ENCODE peak calls at places on chromosomes 4 and X, in six cellular contexts. One of them, this sample, is unnamed.

GRCh38 chr4:19736968-19737756 is 514.5 kb upstream of the SLIT2 start:
- DNase-seq in pancreas: no peak
- DNase-seq in right atrium auricular region: no peak
- DNase-seq in Peyer's patch: no peak
- DNase-seq in suprapubic skin: no peak
- DNase-seq in sigmoid colon: no peak
- DNase-seq in this sample: no peak

GRCh38 chrX:71111141-71111843 is at the start of gene IL2RG:
- DNase-seq in pancreas: no peak
- DNase-seq in right atrium auricular region: no peak
- DNase-seq in Peyer's patch: peak; percentile 85
- DNase-seq in suprapubic skin: no peak
- DNase-seq in sigmoid colon: no peak
- DNase-seq in this sample: peak; percentile 72

GRCh38 chrX:13717697-13718483 is 16.5 kb downstream of the TRAPPC2 start:
- DNase-seq in pancreas: no peak
- DNase-seq in right atrium auricular region: no peak
- DNase-seq in Peyer's patch: no peak
- DNase-seq in suprapubic skin: no peak
- DNase-seq in sigmoid colon: peak; percentile 73
- DNase-seq in this sample: no peak

GRCh38 chrX:22666441-22666840 is 333.3 kb upstream of the DDX53 start:
- DNase-seq in pancreas: no peak
- DNase-seq in right atrium auricular region: no peak
- DNase-seq in Peyer's patch: no peak
- DNase-seq in suprapubic skin: no peak
- DNase-seq in sigmoid colon: no peak
- DNase-seq in this sample: no peak

GRCh38 chrX:102126863-102127262 is 1.4 kb downstream of the TCEAL2 start:
- DNase-seq in pancreas: no peak
- DNase-seq in right atrium auricular region: no peak
- DNase-seq in Peyer's patch: no peak
- DNase-seq in suprapubic skin: no peak
- DNase-seq in sigmoid colon: no peak
- DNase-seq in this sample: no peak

GRCh38 chr4:86720508-86721068 is 126.5 kb downstream of the PTPN13 start:
- DNase-seq in pancreas: no peak
- DNase-seq in right atrium auricular region: no peak
- DNase-seq in Peyer's patch: no peak
- DNase-seq in suprapubic skin: no peak
- DNase-seq in sigmoid colon: no peak
- DNase-seq in this sample: no peak

GRCh38 chr4:83082777-83083176 is 31.8 kb downstream of the PLAC8 start:
- DNase-seq in pancreas: no peak
- DNase-seq in right atrium auricular region: no peak
- DNase-seq in Peyer's patch: no peak
- DNase-seq in suprapubic skin: no peak
- DNase-seq in sigmoid colon: no peak
- DNase-seq in this sample: no peak

GRCh38 chr4:153267013-153267412 is 62.8 kb downstream of the TRIM2 start:
- DNase-seq in pancreas: peak; percentile 26
- DNase-seq in right atrium auricular region: no peak
- DNase-seq in Peyer's patch: no peak
- DNase-seq in suprapubic skin: no peak
- DNase-seq in sigmoid colon: no peak
- DNase-seq in this sample: no peak

GRCh38 chr4:105895609-105896460 is 564 bp downstream of the NPNT start:
- DNase-seq in pancreas: peak; percentile 60
- DNase-seq in right atrium auricular region: no peak
- DNase-seq in Peyer's patch: no peak
- DNase-seq in suprapubic skin: peak; percentile 62
- DNase-seq in sigmoid colon: no peak
- DNase-seq in this sample: peak; percentile 52
- H3K27me3 ChIP-seq in pancreas: no peaks in the 10 kb centered on the region
- H3K27me3 ChIP-seq in right atrium auricular region: no peaks in the 10 kb centered on the region
- H3K27me3 ChIP-seq in Peyer's patch: no peaks in the 10 kb centered on the region
- H3K27me3 ChIP-seq in suprapubic skin: peaks cover 13% of the 10 kb centered on the region
- H3K27me3 ChIP-seq in sigmoid colon: peaks cover 19% of the 10 kb centered on the region
- H3K27me3 ChIP-seq in this sample: peaks cover 19% of the 10 kb centered on the region

DNA sequence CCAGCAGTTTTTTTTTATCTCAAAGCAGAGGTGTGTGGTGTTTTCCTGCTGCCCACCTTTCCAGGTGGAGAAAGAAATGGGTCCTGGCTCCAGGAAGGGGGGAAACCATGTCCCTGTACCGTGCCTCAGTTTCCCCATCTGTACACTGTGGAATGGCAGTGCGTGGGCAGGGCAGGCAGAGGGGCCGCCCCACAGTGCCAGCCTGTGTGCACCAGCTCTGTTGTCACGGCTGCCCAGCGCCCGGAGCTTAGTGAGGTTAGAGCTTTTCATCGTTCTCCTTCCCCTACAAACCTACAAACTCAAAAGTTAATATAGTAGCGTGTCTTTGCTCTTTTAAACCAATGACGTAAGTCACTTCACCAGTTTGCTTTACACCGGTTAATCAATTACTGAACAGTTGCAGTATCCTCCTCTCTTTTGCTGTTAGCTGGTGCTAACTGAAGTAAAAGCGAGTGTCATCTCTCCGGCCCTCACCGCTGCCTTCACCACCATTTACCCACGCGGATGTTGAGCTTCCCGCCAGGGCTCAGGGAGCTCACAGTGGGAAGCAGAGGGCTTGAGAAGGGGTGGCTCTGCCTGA is 114.8 kb upstream of the ADRA2C start:
- DNase-seq in pancreas: no peak
- DNase-seq in right atrium auricular region: no peak
- DNase-seq in Peyer's patch: no peak
- DNase-seq in suprapubic skin: no peak
- DNase-seq in sigmoid colon: no peak
- DNase-seq in this sample: no peak
- H3K27me3 ChIP-seq in pancreas: no peaks in the 10 kb centered on the region
- H3K27me3 ChIP-seq in right atrium auricular region: no peaks in the 10 kb centered on the region
- H3K27me3 ChIP-seq in Peyer's patch: no peaks in the 10 kb centered on the region
- H3K27me3 ChIP-seq in suprapubic skin: peaks cover 86% of the 10 kb centered on the region
- H3K27me3 ChIP-seq in sigmoid colon: peaks cover 21% of the 10 kb centered on the region
- H3K27me3 ChIP-seq in this sample: peaks cover 16% of the 10 kb centered on the region

DNA sequence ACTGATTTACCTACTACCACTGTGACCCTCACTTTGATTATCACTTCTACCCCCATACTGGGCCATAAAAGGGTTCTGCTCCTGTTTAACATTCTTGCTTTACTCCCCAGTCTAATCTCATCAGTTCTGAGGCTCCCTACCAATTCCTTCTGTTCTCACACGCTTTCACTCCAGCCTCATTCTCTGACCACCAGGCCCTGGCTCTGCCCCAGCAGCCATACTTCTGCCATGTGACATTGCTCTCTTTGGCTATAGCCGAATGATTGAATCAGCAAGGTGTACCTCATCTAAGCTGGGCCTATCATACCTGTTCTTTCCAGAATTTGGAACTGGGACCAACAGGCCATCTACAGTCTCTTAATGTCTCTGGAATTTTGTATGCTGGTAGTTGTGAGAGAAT is 14.4 kb upstream of the ELF2 start:
- DNase-seq in pancreas: no peak
- DNase-seq in right atrium auricular region: no peak
- DNase-seq in Peyer's patch: no peak
- DNase-seq in suprapubic skin: no peak
- DNase-seq in sigmoid colon: no peak
- DNase-seq in this sample: no peak
- H3K27me3 ChIP-seq in pancreas: no peaks in the 10 kb centered on the region
- H3K27me3 ChIP-seq in right atrium auricular region: no peaks in the 10 kb centered on the region
- H3K27me3 ChIP-seq in Peyer's patch: no peaks in the 10 kb centered on the region
- H3K27me3 ChIP-seq in suprapubic skin: no peaks in the 10 kb centered on the region
- H3K27me3 ChIP-seq in sigmoid colon: no peaks in the 10 kb centered on the region
- H3K27me3 ChIP-seq in this sample: no peaks in the 10 kb centered on the region

GRCh38 chr4:8879574-8879973 is 7.9 kb upstream of the HMX1 start:
- DNase-seq in pancreas: no peak
- DNase-seq in right atrium auricular region: no peak
- DNase-seq in Peyer's patch: no peak
- DNase-seq in suprapubic skin: no peak
- DNase-seq in sigmoid colon: no peak
- DNase-seq in this sample: no peak

GRCh38 chr4:8880851-8881250 is 9.2 kb upstream of the HMX1 start:
- DNase-seq in pancreas: no peak
- DNase-seq in right atrium auricular region: no peak
- DNase-seq in Peyer's patch: no peak
- DNase-seq in suprapubic skin: no peak
- DNase-seq in sigmoid colon: no peak
- DNase-seq in this sample: no peak

GRCh38 chr4:8874896-8875680 is 3.4 kb upstream of the HMX1 start:
- DNase-seq in pancreas: no peak
- DNase-seq in right atrium auricular region: no peak
- DNase-seq in Peyer's patch: no peak
- DNase-seq in suprapubic skin: no peak
- DNase-seq in sigmoid colon: no peak
- DNase-seq in this sample: no peak

GRCh38 chr4:8876982-8877779 is 5.5 kb upstream of the HMX1 start:
- DNase-seq in pancreas: no peak
- DNase-seq in right atrium auricular region: no peak
- DNase-seq in Peyer's patch: no peak
- DNase-seq in suprapubic skin: no peak
- DNase-seq in sigmoid colon: no peak
- DNase-seq in this sample: no peak

GRCh38 chr4:8877780-8878040 is 6.1 kb upstream of the HMX1 start:
- DNase-seq in pancreas: no peak
- DNase-seq in right atrium auricular region: no peak
- DNase-seq in Peyer's patch: no peak
- DNase-seq in suprapubic skin: no peak
- DNase-seq in sigmoid colon: no peak
- DNase-seq in this sample: no peak
- H3K27me3 ChIP-seq in pancreas: no peaks in the 10 kb centered on the region
- H3K27me3 ChIP-seq in right atrium auricular region: peaks cover 15% of the 10 kb centered on the region
- H3K27me3 ChIP-seq in Peyer's patch: no peaks in the 10 kb centered on the region
- H3K27me3 ChIP-seq in suprapubic skin: peaks cover 92% of the 10 kb centered on the region
- H3K27me3 ChIP-seq in sigmoid colon: peaks cover 76% of the 10 kb centered on the region
- H3K27me3 ChIP-seq in this sample: peaks cover 77% of the 10 kb centered on the region

GRCh38 chrX:32397562-32398216 is 813.7 kb downstream of the DMD start:
- DNase-seq in pancreas: no peak
- DNase-seq in right atrium auricular region: no peak
- DNase-seq in Peyer's patch: no peak
- DNase-seq in suprapubic skin: no peak
- DNase-seq in sigmoid colon: no peak
- DNase-seq in this sample: no peak
- H3K27me3 ChIP-seq in pancreas: no peaks in the 10 kb centered on the region
- H3K27me3 ChIP-seq in right atrium auricular region: no peaks in the 10 kb centered on the region
- H3K27me3 ChIP-seq in Peyer's patch: no peaks in the 10 kb centered on the region
- H3K27me3 ChIP-seq in suprapubic skin: no peaks in the 10 kb centered on the region
- H3K27me3 ChIP-seq in sigmoid colon: no peaks in the 10 kb centered on the region
- H3K27me3 ChIP-seq in this sample: no peaks in the 10 kb centered on the region

GRCh38 chrX:49164589-49165360 is 2.2 kb downstream of the MAGIX start:
- DNase-seq in pancreas: no peak
- DNase-seq in right atrium auricular region: no peak
- DNase-seq in Peyer's patch: no peak
- DNase-seq in suprapubic skin: no peak
- DNase-seq in sigmoid colon: no peak
- DNase-seq in this sample: no peak
- H3K27me3 ChIP-seq in pancreas: no peaks in the 10 kb centered on the region
- H3K27me3 ChIP-seq in right atrium auricular region: no peaks in the 10 kb centered on the region
- H3K27me3 ChIP-seq in Peyer's patch: no peaks in the 10 kb centered on the region
- H3K27me3 ChIP-seq in suprapubic skin: no peaks in the 10 kb centered on the region
- H3K27me3 ChIP-seq in sigmoid colon: no peaks in the 10 kb centered on the region
- H3K27me3 ChIP-seq in this sample: no peaks in the 10 kb centered on the region